ENCODE peak calls at places on chromosomes 6 and 20, in ten cellular contexts. One of them, this sample, is unnamed.

GRCh38 chr6:93454533-93454932 is 35.2 kb upstream of the EPHA7 start:
- DNase-seq in mammary epithelial cell: no peak
- DNase-seq in mesendoderm: peak; percentile 51
- DNase-seq in GM12878: no peak
- DNase-seq in fibroblast of lung: no peak
- DNase-seq in PC-9: no peak
- DNase-seq in astrocyte: no peak
- DNase-seq in neural progenitor cell: peak; percentile 6
- DNase-seq in trophoblast cell: no peak
- DNase-seq in PC-3: no peak
- DNase-seq in this sample: no peak

GRCh38 chr6:110799181-110799580 is 16.1 kb downstream of the CDK19 start:
- DNase-seq in trophoblast cell: no peak
- DNase-seq in neural progenitor cell: no peak
- DNase-seq in astrocyte: no peak
- DNase-seq in GM12878: no peak
- DNase-seq in mesendoderm: no peak
- DNase-seq in PC-3: no peak
- DNase-seq in fibroblast of lung: no peak
- DNase-seq in PC-9: no peak
- DNase-seq in mammary epithelial cell: no peak
- DNase-seq in this sample: no peak

GRCh38 chr20:43379239-43379917 is 78.3 kb upstream of the SRSF6 start:
- DNase-seq in fibroblast of lung: peak; percentile 96
- DNase-seq in mesendoderm: no peak
- DNase-seq in astrocyte: peak; percentile 94
- DNase-seq in GM12878: no peak
- DNase-seq in mammary epithelial cell: peak; percentile 28
- DNase-seq in PC-9: no peak
- DNase-seq in trophoblast cell: peak; percentile 87
- DNase-seq in neural progenitor cell: no peak
- DNase-seq in PC-3: peak; percentile 35
- DNase-seq in this sample: no peak

GRCh38 chr20:44750081-44750805 is 4.6 kb downstream of the KCNK15 start:
- DNase-seq in fibroblast of lung: no peak
- DNase-seq in mammary epithelial cell: no peak
- DNase-seq in PC-3: no peak
- DNase-seq in neural progenitor cell: peak; percentile 35
- DNase-seq in astrocyte: no peak
- DNase-seq in GM12878: no peak
- DNase-seq in mesendoderm: no peak
- DNase-seq in PC-9: no peak
- DNase-seq in trophoblast cell: no peak
- DNase-seq in this sample: no peak

GRCh38 chr6:44452725-44453124 is 65.2 kb downstream of the CDC5L start:
- DNase-seq in astrocyte: peak; percentile 52
- DNase-seq in PC-3: peak; percentile 88
- DNase-seq in fibroblast of lung: peak; percentile 64
- DNase-seq in PC-9: peak; percentile 35
- DNase-seq in GM12878: no peak
- DNase-seq in trophoblast cell: peak; percentile 74
- DNase-seq in mammary epithelial cell: peak; percentile 89
- DNase-seq in neural progenitor cell: no peak
- DNase-seq in mesendoderm: no peak
- DNase-seq in this sample: no peak

GRCh38 chr6:20875369-20875963 is 341.2 kb downstream of the CDKAL1 start:
- DNase-seq in trophoblast cell: no peak
- DNase-seq in fibroblast of lung: peak; percentile 42
- DNase-seq in GM12878: no peak
- DNase-seq in PC-3: peak; percentile 65
- DNase-seq in neural progenitor cell: peak; percentile 33
- DNase-seq in PC-9: peak; percentile 24
- DNase-seq in astrocyte: peak; percentile 30
- DNase-seq in mesendoderm: no peak
- DNase-seq in mammary epithelial cell: peak; percentile 33
- DNase-seq in this sample: no peak

GRCh38 chr6:43301081-43301870 is 3.2 kb downstream of the SLC22A7 start:
- DNase-seq in fibroblast of lung: no peak
- DNase-seq in mesendoderm: no peak
- DNase-seq in mammary epithelial cell: no peak
- DNase-seq in neural progenitor cell: no peak
- DNase-seq in astrocyte: no peak
- DNase-seq in trophoblast cell: no peak
- DNase-seq in PC-3: no peak
- DNase-seq in GM12878: no peak
- DNase-seq in PC-9: no peak
- DNase-seq in this sample: no peak

GRCh38 chr6:56955171-56956155 is 556 bp downstream of the BEND6 start:
- DNase-seq in mesendoderm: peak; percentile 98
- DNase-seq in mammary epithelial cell: peak; percentile 96
- DNase-seq in astrocyte: peak; percentile 80
- DNase-seq in neural progenitor cell: peak; percentile 94
- DNase-seq in GM12878: peak; percentile 62
- DNase-seq in PC-3: peak; percentile 96
- DNase-seq in trophoblast cell: peak; percentile 91
- DNase-seq in fibroblast of lung: peak; percentile 90
- DNase-seq in PC-9: peak; percentile 97
- DNase-seq in this sample: peak; percentile 62

GRCh38 chr6:151679081-151679480 is 128.4 kb upstream of the ESR1 start:
- DNase-seq in PC-3: peak; percentile 7
- DNase-seq in mammary epithelial cell: peak; percentile 26
- DNase-seq in trophoblast cell: peak; percentile 91
- DNase-seq in fibroblast of lung: peak; percentile 63
- DNase-seq in mesendoderm: no peak
- DNase-seq in PC-9: no peak
- DNase-seq in neural progenitor cell: no peak
- DNase-seq in astrocyte: peak; percentile 44
- DNase-seq in GM12878: no peak
- DNase-seq in this sample: no peak

GRCh38 chr6:85775883-85776282 is 133.2 kb upstream of the SYNCRIP start:
- DNase-seq in PC-3: peak; percentile 49
- DNase-seq in GM12878: no peak
- DNase-seq in mesendoderm: no peak
- DNase-seq in PC-9: no peak
- DNase-seq in trophoblast cell: no peak
- DNase-seq in mammary epithelial cell: no peak
- DNase-seq in neural progenitor cell: no peak
- DNase-seq in astrocyte: no peak
- DNase-seq in fibroblast of lung: no peak
- DNase-seq in this sample: no peak

GRCh38 chr6:87904041-87904440 is 143.6 kb upstream of the SPACA1 start:
- DNase-seq in trophoblast cell: no peak
- DNase-seq in mammary epithelial cell: no peak
- DNase-seq in GM12878: no peak
- DNase-seq in neural progenitor cell: no peak
- DNase-seq in fibroblast of lung: no peak
- DNase-seq in PC-3: no peak
- DNase-seq in astrocyte: no peak
- DNase-seq in PC-9: no peak
- DNase-seq in mesendoderm: peak; percentile 34
- DNase-seq in this sample: no peak

GRCh38 chr6:168045141-168045691 is 33.8 kb downstream of the FRMD1 start:
- DNase-seq in mammary epithelial cell: no peak
- DNase-seq in PC-3: no peak
- DNase-seq in PC-9: no peak
- DNase-seq in neural progenitor cell: no peak
- DNase-seq in fibroblast of lung: no peak
- DNase-seq in trophoblast cell: no peak
- DNase-seq in astrocyte: no peak
- DNase-seq in mesendoderm: no peak
- DNase-seq in GM12878: no peak
- DNase-seq in this sample: no peak

GRCh38 chr20:62236997-62237771 is 1.1 kb upstream of the OSBPL2 start:
- DNase-seq in GM12878: no peak
- DNase-seq in mammary epithelial cell: no peak
- DNase-seq in PC-3: no peak
- DNase-seq in PC-9: no peak
- DNase-seq in astrocyte: no peak
- DNase-seq in trophoblast cell: no peak
- DNase-seq in mesendoderm: no peak
- DNase-seq in fibroblast of lung: no peak
- DNase-seq in neural progenitor cell: peak; percentile 45
- DNase-seq in this sample: no peak
- H3K27ac ChIP-seq in GM12878: no peak overlapping the region
- H3K27ac ChIP-seq in mammary epithelial cell: no peak overlapping the region
- H3K27ac ChIP-seq in PC-3: no peak overlapping the region
- H3K27ac ChIP-seq in PC-9: peak overlapping the region; percentile 17
- H3K27ac ChIP-seq in astrocyte: no peak overlapping the region
- H3K27ac ChIP-seq in trophoblast cell: no peak overlapping the region
- H3K27ac ChIP-seq in mesendoderm: no peak overlapping the region
- H3K27ac ChIP-seq in fibroblast of lung: no peak overlapping the region
- H3K27ac ChIP-seq in neural progenitor cell: no peak overlapping the region
- H3K27ac ChIP-seq in this sample: no peak overlapping the region

GRCh38 chr20:21391495-21392298 is 5.6 kb downstream of the NKX2-4 start:
- DNase-seq in PC-3: no peak
- DNase-seq in mesendoderm: peak; percentile 46
- DNase-seq in neural progenitor cell: peak; percentile 77
- DNase-seq in trophoblast cell: no peak
- DNase-seq in GM12878: no peak
- DNase-seq in fibroblast of lung: no peak
- DNase-seq in PC-9: no peak
- DNase-seq in mammary epithelial cell: no peak
- DNase-seq in astrocyte: no peak
- DNase-seq in this sample: no peak
- H3K27me3 ChIP-seq in PC-3: no peaks in the 10 kb centered on the region
- H3K27me3 ChIP-seq in mesendoderm: peaks cover 32% of the 10 kb centered on the region
- H3K27me3 ChIP-seq in neural progenitor cell: peaks cover 80% of the 10 kb centered on the region
- H3K27me3 ChIP-seq in trophoblast cell: peaks cover 33% of the 10 kb centered on the region
- H3K27me3 ChIP-seq in GM12878: peaks cover 2% of the 10 kb centered on the region
- H3K27me3 ChIP-seq in fibroblast of lung: peaks cover 34% of the 10 kb centered on the region
- H3K27me3 ChIP-seq in PC-9: no peaks in the 10 kb centered on the region
- H3K27me3 ChIP-seq in mammary epithelial cell: peaks cover 21% of the 10 kb centered on the region
- H3K27me3 ChIP-seq in astrocyte: peaks cover 59% of the 10 kb centered on the region
- H3K27me3 ChIP-seq in this sample: peaks cover 47% of the 10 kb centered on the region

DNA sequence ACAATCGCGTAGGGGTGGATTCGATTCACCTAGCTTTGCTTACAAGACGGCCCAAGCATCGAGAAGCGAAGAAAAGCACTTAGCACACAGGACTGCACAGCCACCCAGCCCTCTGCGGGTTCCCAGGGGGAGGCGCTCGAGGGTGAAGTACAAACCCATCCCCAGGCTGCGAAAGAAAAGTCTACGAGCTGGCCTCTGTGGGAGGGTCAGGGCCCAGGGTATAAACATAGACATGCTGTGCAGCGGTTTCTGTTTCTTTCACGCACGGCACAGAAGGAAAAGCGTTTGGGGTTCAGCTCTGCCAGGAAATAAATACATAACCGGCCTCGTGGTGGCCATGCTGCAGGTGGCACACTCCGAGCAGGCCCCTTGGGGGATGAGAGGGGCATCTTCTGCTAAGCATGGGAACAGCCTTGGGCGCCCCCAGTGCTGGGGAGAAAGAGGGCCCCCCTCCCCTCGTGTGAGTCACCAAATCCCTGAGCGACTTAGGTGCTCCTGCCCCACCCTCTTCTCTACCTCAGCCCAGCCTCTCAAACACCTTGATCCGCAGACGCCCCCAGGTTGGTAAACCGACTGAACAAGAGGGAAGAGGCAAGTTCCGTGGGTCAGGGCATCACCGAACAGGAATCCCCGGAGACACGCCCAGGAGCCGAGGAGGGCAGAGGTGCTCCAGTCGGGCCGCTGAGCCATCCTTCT is 91.6 kb upstream of the RIPOR2 start:
- DNase-seq in fibroblast of lung: no peak
- DNase-seq in mesendoderm: no peak
- DNase-seq in neural progenitor cell: no peak
- DNase-seq in trophoblast cell: no peak
- DNase-seq in mammary epithelial cell: no peak
- DNase-seq in PC-3: no peak
- DNase-seq in GM12878: peak; percentile 60
- DNase-seq in astrocyte: no peak
- DNase-seq in PC-9: peak; percentile 51
- DNase-seq in this sample: no peak
- H3K79me2 ChIP-seq in fibroblast of lung: no peaks in the 10 kb centered on the region
- H3K79me2 ChIP-seq in mesendoderm: no peaks in the 10 kb centered on the region
- H3K79me2 ChIP-seq in neural progenitor cell: no peaks in the 10 kb centered on the region
- H3K79me2 ChIP-seq in trophoblast cell: no peaks in the 10 kb centered on the region
- H3K79me2 ChIP-seq in mammary epithelial cell: no peaks in the 10 kb centered on the region
- H3K79me2 ChIP-seq in PC-3: no peaks in the 10 kb centered on the region
- H3K79me2 ChIP-seq in GM12878: no peaks in the 10 kb centered on the region
- H3K79me2 ChIP-seq in astrocyte: no peaks in the 10 kb centered on the region
- H3K79me2 ChIP-seq in PC-9: no peaks in the 10 kb centered on the region
- H3K79me2 ChIP-seq in this sample: no peaks in the 10 kb centered on the region

GRCh38 chr6:127576874-127577273 is at the start of gene C6orf58:
- DNase-seq in fibroblast of lung: no peak
- DNase-seq in PC-3: no peak
- DNase-seq in mesendoderm: no peak
- DNase-seq in astrocyte: no peak
- DNase-seq in neural progenitor cell: no peak
- DNase-seq in trophoblast cell: no peak
- DNase-seq in mammary epithelial cell: no peak
- DNase-seq in PC-9: no peak
- DNase-seq in GM12878: no peak
- DNase-seq in this sample: no peak
- H3K27ac ChIP-seq in fibroblast of lung: no peak within 1 kb of the TSS
- H3K27ac ChIP-seq in PC-3: no peak within 1 kb of the TSS
- H3K27ac ChIP-seq in mesendoderm: no peak within 1 kb of the TSS
- H3K27ac ChIP-seq in astrocyte: no peak within 1 kb of the TSS
- H3K27ac ChIP-seq in neural progenitor cell: no peak within 1 kb of the TSS
- H3K27ac ChIP-seq in trophoblast cell: no peak within 1 kb of the TSS
- H3K27ac ChIP-seq in mammary epithelial cell: no peak within 1 kb of the TSS
- H3K27ac ChIP-seq in PC-9: no peak within 1 kb of the TSS
- H3K27ac ChIP-seq in GM12878: no peak within 1 kb of the TSS
- H3K27ac ChIP-seq in this sample: no peak within 1 kb of the TSS

DNA sequence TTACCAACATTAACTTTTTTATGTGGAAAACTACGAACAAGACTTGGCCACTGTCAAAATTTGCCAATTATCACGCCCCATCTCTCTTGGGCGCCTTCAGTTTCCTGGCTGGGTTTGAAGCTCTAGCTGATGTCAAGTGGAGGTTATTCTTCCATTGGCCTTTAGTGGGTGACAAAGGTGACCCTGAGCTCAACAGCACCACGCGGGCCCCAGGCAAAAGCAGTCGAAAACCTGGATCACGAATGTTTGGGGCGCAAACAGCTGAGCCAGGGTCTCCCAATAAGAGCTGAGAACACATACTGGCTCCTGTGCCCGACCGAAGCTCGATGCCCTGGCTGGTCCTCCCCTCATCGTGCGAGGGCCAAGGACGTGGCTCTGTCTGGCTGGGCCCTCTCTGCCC is 26.8 kb downstream of the SLC17A9 start:
- DNase-seq in neural progenitor cell: no peak
- DNase-seq in fibroblast of lung: no peak
- DNase-seq in astrocyte: no peak
- DNase-seq in PC-3: no peak
- DNase-seq in GM12878: no peak
- DNase-seq in mammary epithelial cell: no peak
- DNase-seq in trophoblast cell: no peak
- DNase-seq in PC-9: no peak
- DNase-seq in mesendoderm: no peak
- DNase-seq in this sample: no peak
- H3K27me3 ChIP-seq in neural progenitor cell: peaks cover 38% of the 10 kb centered on the region
- H3K27me3 ChIP-seq in fibroblast of lung: peaks cover 29% of the 10 kb centered on the region
- H3K27me3 ChIP-seq in astrocyte: peaks cover 36% of the 10 kb centered on the region
- H3K27me3 ChIP-seq in PC-3: peaks cover 52% of the 10 kb centered on the region
- H3K27me3 ChIP-seq in GM12878: no peaks in the 10 kb centered on the region
- H3K27me3 ChIP-seq in mammary epithelial cell: peaks cover 19% of the 10 kb centered on the region
- H3K27me3 ChIP-seq in trophoblast cell: peaks cover 14% of the 10 kb centered on the region
- H3K27me3 ChIP-seq in PC-9: peaks cover 98% of the 10 kb centered on the region
- H3K27me3 ChIP-seq in mesendoderm: peaks cover 3% of the 10 kb centered on the region
- H3K27me3 ChIP-seq in this sample: peaks cover 62% of the 10 kb centered on the region

GRCh38 chr20:38882600-38882999 is 43.6 kb upstream of the FAM83D start:
- DNase-seq in mammary epithelial cell: no peak
- DNase-seq in mesendoderm: no peak
- DNase-seq in PC-3: no peak
- DNase-seq in neural progenitor cell: no peak
- DNase-seq in fibroblast of lung: no peak
- DNase-seq in trophoblast cell: no peak
- DNase-seq in PC-9: no peak
- DNase-seq in astrocyte: no peak
- DNase-seq in GM12878: no peak
- DNase-seq in this sample: no peak
- H3K79me2 ChIP-seq in mammary epithelial cell: no peaks in the 10 kb centered on the region
- H3K79me2 ChIP-seq in mesendoderm: no peaks in the 10 kb centered on the region
- H3K79me2 ChIP-seq in PC-3: no peaks in the 10 kb centered on the region
- H3K79me2 ChIP-seq in neural progenitor cell: no peaks in the 10 kb centered on the region
- H3K79me2 ChIP-seq in fibroblast of lung: no peaks in the 10 kb centered on the region
- H3K79me2 ChIP-seq in trophoblast cell: no peaks in the 10 kb centered on the region
- H3K79me2 ChIP-seq in PC-9: no peaks in the 10 kb centered on the region
- H3K79me2 ChIP-seq in astrocyte: no peaks in the 10 kb centered on the region
- H3K79me2 ChIP-seq in GM12878: peaks cover 75% of the 10 kb centered on the region
- H3K79me2 ChIP-seq in this sample: no peaks in the 10 kb centered on the region

This sample was measured in keratinocyte.